ENCODE peak calls at places on chromosomes 2 and 18, in nine cellular contexts. One of them, this sample, is unnamed.
A peak's percentile ranks its signal among the peaks of the same experiment; 100 is the strongest.

GRCh38 chr2:9390151-9390850 is 33.0 kb downstream of the ITGB1BP1 start:
- DNase-seq in tibial nerve: no peak
- DNase-seq in A549: no peak
- DNase-seq in right atrium auricular region: no peak
- DNase-seq in heart left ventricle: no peak
- DNase-seq in stomach: no peak
- DNase-seq in tibial artery: no peak
- DNase-seq in mammary epithelial cell: no peak
- DNase-seq in CD4-positive, alpha-beta T cell: no peak
- DNase-seq in this sample: no peak

GRCh38 chr2:229205704-229206103 is 65.4 kb downstream of the PID1 start:
- DNase-seq in tibial nerve: no peak
- DNase-seq in A549: no peak
- DNase-seq in right atrium auricular region: no peak
- DNase-seq in heart left ventricle: no peak
- DNase-seq in stomach: no peak
- DNase-seq in tibial artery: no peak
- DNase-seq in mammary epithelial cell: no peak
- DNase-seq in CD4-positive, alpha-beta T cell: no peak
- DNase-seq in this sample: no peak

GRCh38 chr2:85929096-85930044 is 40.6 kb upstream of the ST3GAL5 start:
- DNase-seq in tibial nerve: no peak
- DNase-seq in A549: no peak
- DNase-seq in right atrium auricular region: no peak
- DNase-seq in heart left ventricle: no peak
- DNase-seq in stomach: no peak
- DNase-seq in tibial artery: no peak
- DNase-seq in mammary epithelial cell: no peak
- DNase-seq in CD4-positive, alpha-beta T cell: no peak
- DNase-seq in this sample: no peak

GRCh38 chr2:234111523-234111922 is 61.0 kb downstream of the SPP2 start:
- DNase-seq in tibial nerve: no peak
- DNase-seq in A549: peak; percentile 66
- DNase-seq in right atrium auricular region: no peak
- DNase-seq in heart left ventricle: no peak
- DNase-seq in stomach: no peak
- DNase-seq in tibial artery: no peak
- DNase-seq in mammary epithelial cell: peak; percentile 96
- DNase-seq in CD4-positive, alpha-beta T cell: no peak
- DNase-seq in this sample: peak; percentile 72

GRCh38 chr18:72922895-72923294 is 55.1 kb upstream of the NETO1 start:
- DNase-seq in tibial nerve: no peak
- DNase-seq in A549: no peak
- DNase-seq in right atrium auricular region: no peak
- DNase-seq in heart left ventricle: no peak
- DNase-seq in stomach: no peak
- DNase-seq in tibial artery: no peak
- DNase-seq in mammary epithelial cell: no peak
- DNase-seq in CD4-positive, alpha-beta T cell: no peak
- DNase-seq in this sample: no peak

GRCh38 chr2:153770359-153770991 is 101.2 kb upstream of the GALNT13 start:
- DNase-seq in tibial nerve: no peak
- DNase-seq in A549: no peak
- DNase-seq in right atrium auricular region: no peak
- DNase-seq in heart left ventricle: no peak
- DNase-seq in stomach: no peak
- DNase-seq in tibial artery: no peak
- DNase-seq in mammary epithelial cell: peak; percentile 4
- DNase-seq in CD4-positive, alpha-beta T cell: no peak
- DNase-seq in this sample: no peak

GRCh38 chr18:23121133-23121532 is 14.2 kb upstream of the CABLES1 start:
- DNase-seq in tibial nerve: no peak
- DNase-seq in A549: no peak
- DNase-seq in right atrium auricular region: no peak
- DNase-seq in heart left ventricle: no peak
- DNase-seq in stomach: no peak
- DNase-seq in tibial artery: no peak
- DNase-seq in mammary epithelial cell: no peak
- DNase-seq in CD4-positive, alpha-beta T cell: no peak
- DNase-seq in this sample: no peak

GRCh38 chr18:28438381-28438780 is 261.5 kb upstream of the CDH2 start:
- DNase-seq in tibial nerve: no peak
- DNase-seq in A549: no peak
- DNase-seq in right atrium auricular region: no peak
- DNase-seq in heart left ventricle: no peak
- DNase-seq in stomach: no peak
- DNase-seq in tibial artery: no peak
- DNase-seq in mammary epithelial cell: no peak
- DNase-seq in CD4-positive, alpha-beta T cell: no peak
- DNase-seq in this sample: no peak

DNA sequence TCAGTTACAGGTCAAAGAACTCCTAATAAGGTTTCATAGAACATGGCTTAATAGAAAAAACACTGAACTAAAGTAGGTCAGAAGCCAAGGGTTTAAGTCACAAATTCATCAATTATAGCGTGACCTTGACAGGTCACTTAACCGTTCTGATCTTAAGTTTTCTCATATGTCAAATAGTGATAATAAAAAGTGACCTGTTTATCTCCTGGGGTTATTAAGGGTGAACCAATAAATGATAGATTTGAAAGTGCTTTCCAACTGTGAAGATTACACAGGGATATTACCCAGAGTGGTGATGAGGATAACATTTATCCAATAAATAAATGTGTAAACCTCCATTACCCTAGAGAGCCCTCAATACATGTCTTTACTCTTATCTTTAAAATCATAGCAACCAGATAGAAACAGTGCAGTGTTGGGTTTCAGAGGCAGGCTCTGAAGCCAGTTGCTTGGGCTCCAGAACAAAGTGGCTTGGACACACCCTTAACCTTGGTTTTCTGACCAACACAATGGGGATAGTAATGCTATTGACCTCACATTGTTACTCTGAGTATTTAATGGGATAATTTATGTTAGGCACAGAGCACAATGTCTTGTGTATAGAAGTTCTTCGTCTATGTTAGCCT is 48.6 kb downstream of the KLHL14 start:
- DNase-seq in tibial nerve: no peak
- DNase-seq in A549: no peak
- DNase-seq in right atrium auricular region: no peak
- DNase-seq in heart left ventricle: no peak
- DNase-seq in stomach: no peak
- DNase-seq in tibial artery: no peak
- DNase-seq in mammary epithelial cell: no peak
- DNase-seq in CD4-positive, alpha-beta T cell: no peak
- DNase-seq in this sample: no peak
- H3K27ac ChIP-seq in tibial nerve: no peak overlapping the region
- H3K27ac ChIP-seq in A549: no peak overlapping the region
- H3K27ac ChIP-seq in right atrium auricular region: no peak overlapping the region
- H3K27ac ChIP-seq in heart left ventricle: no peak overlapping the region
- H3K27ac ChIP-seq in stomach: no peak overlapping the region
- H3K27ac ChIP-seq in tibial artery: no peak overlapping the region
- H3K27ac ChIP-seq in mammary epithelial cell: no peak overlapping the region
- H3K27ac ChIP-seq in CD4-positive, alpha-beta T cell: no peak overlapping the region
- H3K27ac ChIP-seq in this sample: no peak overlapping the region

GRCh38 chr2:212360068-212360460 is 178.5 kb downstream of the ERBB4 start:
- DNase-seq in tibial nerve: no peak
- DNase-seq in A549: no peak
- DNase-seq in right atrium auricular region: no peak
- DNase-seq in heart left ventricle: no peak
- DNase-seq in stomach: no peak
- DNase-seq in tibial artery: no peak
- DNase-seq in mammary epithelial cell: no peak
- DNase-seq in CD4-positive, alpha-beta T cell: no peak
- DNase-seq in this sample: no peak
- H3K27ac ChIP-seq in tibial nerve: no peak overlapping the region
- H3K27ac ChIP-seq in A549: no peak overlapping the region
- H3K27ac ChIP-seq in right atrium auricular region: no peak overlapping the region
- H3K27ac ChIP-seq in heart left ventricle: no peak overlapping the region
- H3K27ac ChIP-seq in stomach: no peak overlapping the region
- H3K27ac ChIP-seq in tibial artery: no peak overlapping the region
- H3K27ac ChIP-seq in mammary epithelial cell: no peak overlapping the region
- H3K27ac ChIP-seq in CD4-positive, alpha-beta T cell: no peak overlapping the region
- H3K27ac ChIP-seq in this sample: no peak overlapping the region

GRCh38 chr2:215376103-215376780 is 59.6 kb downstream of the FN1 start:
- DNase-seq in tibial nerve: no peak
- DNase-seq in A549: no peak
- DNase-seq in right atrium auricular region: no peak
- DNase-seq in heart left ventricle: no peak
- DNase-seq in stomach: no peak
- DNase-seq in tibial artery: no peak
- DNase-seq in mammary epithelial cell: no peak
- DNase-seq in CD4-positive, alpha-beta T cell: no peak
- DNase-seq in this sample: no peak

GRCh38 chr2:215379948-215380347 is 55.9 kb downstream of the FN1 start:
- DNase-seq in tibial nerve: no peak
- DNase-seq in A549: no peak
- DNase-seq in right atrium auricular region: no peak
- DNase-seq in heart left ventricle: no peak
- DNase-seq in stomach: no peak
- DNase-seq in tibial artery: no peak
- DNase-seq in mammary epithelial cell: no peak
- DNase-seq in CD4-positive, alpha-beta T cell: no peak
- DNase-seq in this sample: no peak

GRCh38 chr2:215377283-215377682 is 58.6 kb downstream of the FN1 start:
- DNase-seq in tibial nerve: no peak
- DNase-seq in A549: no peak
- DNase-seq in right atrium auricular region: no peak
- DNase-seq in heart left ventricle: no peak
- DNase-seq in stomach: no peak
- DNase-seq in tibial artery: no peak
- DNase-seq in mammary epithelial cell: no peak
- DNase-seq in CD4-positive, alpha-beta T cell: no peak
- DNase-seq in this sample: no peak

GRCh38 chr2:215379039-215379438 is 56.8 kb downstream of the FN1 start:
- DNase-seq in tibial nerve: no peak
- DNase-seq in A549: no peak
- DNase-seq in right atrium auricular region: no peak
- DNase-seq in heart left ventricle: no peak
- DNase-seq in stomach: no peak
- DNase-seq in tibial artery: no peak
- DNase-seq in mammary epithelial cell: no peak
- DNase-seq in CD4-positive, alpha-beta T cell: no peak
- DNase-seq in this sample: no peak

GRCh38 chr2:215378045-215378444 is 57.8 kb downstream of the FN1 start:
- DNase-seq in tibial nerve: no peak
- DNase-seq in A549: no peak
- DNase-seq in right atrium auricular region: no peak
- DNase-seq in heart left ventricle: no peak
- DNase-seq in stomach: no peak
- DNase-seq in tibial artery: no peak
- DNase-seq in mammary epithelial cell: no peak
- DNase-seq in CD4-positive, alpha-beta T cell: no peak
- DNase-seq in this sample: no peak
- H3K27ac ChIP-seq in tibial nerve: no peak overlapping the region
- H3K27ac ChIP-seq in A549: no peak overlapping the region
- H3K27ac ChIP-seq in right atrium auricular region: no peak overlapping the region
- H3K27ac ChIP-seq in heart left ventricle: no peak overlapping the region
- H3K27ac ChIP-seq in stomach: no peak overlapping the region
- H3K27ac ChIP-seq in tibial artery: no peak overlapping the region
- H3K27ac ChIP-seq in mammary epithelial cell: no peak overlapping the region
- H3K27ac ChIP-seq in CD4-positive, alpha-beta T cell: no peak overlapping the region
- H3K27ac ChIP-seq in this sample: no peak overlapping the region

GRCh38 chr18:77069931-77070330 is 62.7 kb downstream of the MBP start:
- DNase-seq in tibial nerve: no peak
- DNase-seq in A549: no peak
- DNase-seq in right atrium auricular region: no peak
- DNase-seq in heart left ventricle: no peak
- DNase-seq in stomach: no peak
- DNase-seq in tibial artery: no peak
- DNase-seq in mammary epithelial cell: no peak
- DNase-seq in CD4-positive, alpha-beta T cell: no peak
- DNase-seq in this sample: no peak
- H3K27ac ChIP-seq in tibial nerve: peak overlapping the region; percentile 82
- H3K27ac ChIP-seq in A549: peak overlapping the region; percentile 95
- H3K27ac ChIP-seq in right atrium auricular region: no peak overlapping the region
- H3K27ac ChIP-seq in heart left ventricle: peak overlapping the region; percentile 63
- H3K27ac ChIP-seq in stomach: peak overlapping the region; percentile 89
- H3K27ac ChIP-seq in tibial artery: no peak overlapping the region
- H3K27ac ChIP-seq in mammary epithelial cell: no peak overlapping the region
- H3K27ac ChIP-seq in CD4-positive, alpha-beta T cell: peak overlapping the region; percentile 56
- H3K27ac ChIP-seq in this sample: no peak overlapping the region

DNA sequence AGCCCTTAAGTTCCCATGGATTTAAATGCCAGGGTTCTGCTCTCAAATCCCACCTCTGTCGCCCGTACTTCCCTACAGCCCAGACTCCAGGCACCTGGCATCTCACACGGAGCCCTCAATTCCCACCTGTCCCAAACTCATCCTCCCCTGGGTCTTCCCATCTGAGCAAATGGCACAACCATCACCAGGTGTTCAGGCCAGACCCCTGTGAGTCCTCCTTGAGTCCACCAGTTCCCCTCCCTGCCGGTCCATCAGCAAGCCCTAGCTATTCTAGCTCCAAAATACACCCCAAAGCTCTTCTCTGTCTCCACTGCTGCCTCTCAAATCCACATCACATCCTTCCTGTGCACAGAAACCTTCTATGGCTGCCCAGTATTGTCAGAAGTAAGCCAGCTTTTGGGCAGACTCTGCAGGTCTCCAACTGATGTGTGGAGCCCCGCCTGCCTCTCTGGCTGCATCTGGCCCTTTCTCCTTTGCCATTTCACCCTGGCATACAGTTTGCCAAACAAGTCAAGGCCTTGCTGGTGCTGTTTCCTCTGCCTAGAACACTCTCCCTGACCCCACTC is 67.7 kb downstream of the DNMT3A start:
- DNase-seq in tibial nerve: no peak
- DNase-seq in A549: no peak
- DNase-seq in right atrium auricular region: no peak
- DNase-seq in heart left ventricle: no peak
- DNase-seq in stomach: no peak
- DNase-seq in tibial artery: no peak
- DNase-seq in mammary epithelial cell: no peak
- DNase-seq in CD4-positive, alpha-beta T cell: no peak
- DNase-seq in this sample: no peak
- H3K27ac ChIP-seq in tibial nerve: peak overlapping the region; percentile 60
- H3K27ac ChIP-seq in A549: no peak overlapping the region
- H3K27ac ChIP-seq in right atrium auricular region: no peak overlapping the region
- H3K27ac ChIP-seq in heart left ventricle: no peak overlapping the region
- H3K27ac ChIP-seq in stomach: peak overlapping the region; percentile 83
- H3K27ac ChIP-seq in tibial artery: no peak overlapping the region
- H3K27ac ChIP-seq in mammary epithelial cell: no peak overlapping the region
- H3K27ac ChIP-seq in CD4-positive, alpha-beta T cell: peak overlapping the region; percentile 88
- H3K27ac ChIP-seq in this sample: no peak overlapping the region

DNA sequence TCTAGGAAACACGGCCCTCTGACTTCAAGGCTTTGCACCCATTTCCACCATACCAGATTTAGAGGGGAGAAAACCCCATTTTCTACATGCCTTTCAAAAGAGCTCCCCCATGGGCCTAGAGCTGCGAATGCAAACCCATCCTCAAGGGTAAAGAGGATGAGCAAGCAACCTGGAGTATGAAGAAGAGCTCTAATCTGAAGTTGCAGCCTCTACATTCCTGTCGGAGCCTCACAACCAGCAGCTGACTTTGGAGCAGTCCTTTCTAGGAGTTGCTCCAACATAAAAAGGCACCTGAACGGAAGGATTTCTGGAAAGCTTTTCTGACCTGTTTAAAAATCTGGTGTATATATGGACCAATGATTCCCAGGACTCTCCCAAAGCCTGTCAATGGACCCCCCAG is 81.4 kb upstream of the POMC start:
- DNase-seq in tibial nerve: no peak
- DNase-seq in A549: no peak
- DNase-seq in right atrium auricular region: no peak
- DNase-seq in heart left ventricle: no peak
- DNase-seq in stomach: no peak
- DNase-seq in tibial artery: no peak
- DNase-seq in mammary epithelial cell: no peak
- DNase-seq in CD4-positive, alpha-beta T cell: no peak
- DNase-seq in this sample: no peak
- H3K27ac ChIP-seq in tibial nerve: peak overlapping the region; percentile 30
- H3K27ac ChIP-seq in A549: no peak overlapping the region
- H3K27ac ChIP-seq in right atrium auricular region: no peak overlapping the region
- H3K27ac ChIP-seq in heart left ventricle: no peak overlapping the region
- H3K27ac ChIP-seq in stomach: no peak overlapping the region
- H3K27ac ChIP-seq in tibial artery: no peak overlapping the region
- H3K27ac ChIP-seq in mammary epithelial cell: no peak overlapping the region
- H3K27ac ChIP-seq in CD4-positive, alpha-beta T cell: peak overlapping the region; percentile 14
- H3K27ac ChIP-seq in this sample: no peak overlapping the region

This sample was measured in epithelial cell of prostate.